ENCODE peak calls at places on chromosomes 6 and 20, in four cellular contexts. H is HFF-Myc, W is AG09319, D is endothelial cell. B is an unnamed sample.

GRCh38 chr6:162704001-162704400 is 23.6 kb downstream of the PRKN start:
- DNase-seq in H (no peak), W (no peak), D (no peak), B (no peak)

GRCh38 chr6:156832166-156832743 is 55.1 kb downstream of the ARID1B start:
- DNase-seq in H (no peak), W (peak), D (no peak), B (no peak)

GRCh38 chr6:153511896-153512496 is 380.9 kb upstream of the RGS17 start:
- DNase-seq in H (peak), W (no peak), D (peak), B (no peak)

GRCh38 chr6:89763550-89763949 is 56.0 kb downstream of the MDN1 start:
- DNase-seq in H (no peak), W (no peak), D (no peak), B (no peak)

GRCh38 chr6:70166088-70166958 is 136.6 kb downstream of the COL9A1 start:
- DNase-seq in H (peak), W (peak), D (peak), B (no peak)

GRCh38 chr6:150025201-150025917 is at the start of gene RAET1L:
- DNase-seq in H (peak), W (no peak), D (no peak), B (no peak)

GRCh38 chr6:92942549-92942948 is 476.8 kb downstream of the EPHA7 start:
- DNase-seq in H (no peak), W (no peak), D (no peak), B (no peak)

GRCh38 chr6:25157183-25157582 is 122.0 kb upstream of the CARMIL1 start:
- DNase-seq in H (no peak), W (no peak), D (no peak), B (no peak)

GRCh38 chr20:44035924-44036323 is 121.3 kb downstream of the TOX2 start:
- DNase-seq in H (no peak), W (no peak), D (no peak), B (peak)

GRCh38 chr6:17828149-17828548 is 121.4 kb upstream of the NUP153 start:
- DNase-seq in H (no peak), W (no peak), D (no peak), B (no peak)

GRCh38 chr6:116579143-116579542 is 7.8 kb downstream of the RWDD1 start:
- DNase-seq in H (no peak), W (no peak), D (no peak), B (no peak)

GRCh38 chr6:106508836-106509235 is 120.5 kb downstream of the RTN4IP1 start:
- DNase-seq in H (no peak), W (no peak), D (no peak), B (no peak)

GRCh38 chr20:25259358-25259757 is 11.5 kb downstream of the PYGB start:
- DNase-seq in H (no peak), W (no peak), D (no peak), B (no peak)

GRCh38 chr6:1082040-1082935 is 229.6 kb upstream of the FOXQ1 start:
- DNase-seq in H (peak), W (peak), D (no peak), B (no peak)

GRCh38 chr6:136593748-136594490 is 43.7 kb upstream of the MAP7 start:
- DNase-seq in H (peak), W (peak), D (no peak), B (no peak)

GRCh38 chr6:11241793-11242201 is 9.3 kb upstream of the NEDD9 start:
- DNase-seq in H (no peak), W (no peak), D (peak), B (no peak)

GRCh38 chr6:15843226-15843625 is 180.4 kb upstream of the DTNBP1 start:
- DNase-seq in H (no peak), W (no peak), D (no peak), B (no peak)

GRCh38 chr20:41983159-41983558 is 365.0 kb upstream of the CHD6 start:
- DNase-seq in H (no peak), W (no peak), D (no peak), B (peak)

GRCh38 chr6:135094403-135094821 is 39.8 kb upstream of the HBS1L start:
- DNase-seq in H (no peak), W (no peak), D (no peak), B (no peak)

GRCh38 chr6:26045046-26045938 is 41.9 kb upstream of the HFE start:
- DNase-seq in H (peak), W (peak), D (peak), B (no peak)

GRCh38 chr6:164753517-164753916 is 555.9 kb downstream of the C6orf118 start:
- DNase-seq in H (no peak), W (no peak), D (no peak), B (no peak)

GRCh38 chr6:27667651-27668441 is 194.9 kb upstream of the ZNF184 start:
- DNase-seq in H (no peak), W (no peak), D (no peak), B (no peak)

GRCh38 chr6:142926494-142927273 is 18.3 kb downstream of the HIVEP2 start:
- DNase-seq in H (no peak), W (no peak), D (peak), B (peak)

GRCh38 chr6:105879902-105880547 is 206.1 kb upstream of the PRDM1 start:
- DNase-seq in H (no peak), W (no peak), D (no peak), B (no peak)

GRCh38 chr20:43916073-43916874 is 1.6 kb downstream of the TOX2 start:
- DNase-seq in H (no peak), W (no peak), D (peak), B (no peak)

GRCh38 chr6:70375882-70376281 is 37.4 kb upstream of the FAM135A start:
- DNase-seq in H (no peak), W (no peak), D (no peak), B (no peak)

GRCh38 chr20:57663681-57664451 is 43.6 kb upstream of the ZBP1 start:
- DNase-seq in H (no peak), W (no peak), D (no peak), B (no peak)

GRCh38 chr20:9311132-9311531 is 203.3 kb upstream of the LAMP5 start:
- DNase-seq in H (no peak), W (no peak), D (no peak), B (no peak)

GRCh38 chr6:28710466-28711191 is 184.9 kb downstream of the GPX5 start:
- DNase-seq in H (peak), W (no peak), D (peak), B (no peak)

GRCh38 chr6:14068133-14068532 is 49.4 kb upstream of the CD83 start:
- DNase-seq in H (no peak), W (peak), D (no peak), B (no peak)

GRCh38 chr6:81696505-81696904 is 56.0 kb downstream of the TENT5A start:
- DNase-seq in H (no peak), W (no peak), D (no peak), B (no peak)

GRCh38 chr20:16170406-16170971 is 402.8 kb downstream of the KIF16B start:
- DNase-seq in H (no peak), W (no peak), D (no peak), B (no peak)
- TF ChIP-seq CTCF in H (no peak), W (no peak), D (no peak), B (no peak)

GRCh38 chr6:42086665-42087050 is 36.3 kb downstream of the TAF8 start:
- DNase-seq in H (no peak), W (no peak), D (no peak), B (no peak)

GRCh38 chr6:42083530-42083929 is 33.2 kb downstream of the TAF8 start:
- DNase-seq in H (no peak), W (no peak), D (no peak), B (no peak)

GRCh38 chr6:42088101-42088591 is 37.8 kb downstream of the TAF8 start:
- DNase-seq in H (no peak), W (no peak), D (no peak), B (no peak)

GRCh38 chr6:42084889-42085288 is 34.6 kb downstream of the TAF8 start:
- DNase-seq in H (no peak), W (no peak), D (no peak), B (no peak)

DNA sequence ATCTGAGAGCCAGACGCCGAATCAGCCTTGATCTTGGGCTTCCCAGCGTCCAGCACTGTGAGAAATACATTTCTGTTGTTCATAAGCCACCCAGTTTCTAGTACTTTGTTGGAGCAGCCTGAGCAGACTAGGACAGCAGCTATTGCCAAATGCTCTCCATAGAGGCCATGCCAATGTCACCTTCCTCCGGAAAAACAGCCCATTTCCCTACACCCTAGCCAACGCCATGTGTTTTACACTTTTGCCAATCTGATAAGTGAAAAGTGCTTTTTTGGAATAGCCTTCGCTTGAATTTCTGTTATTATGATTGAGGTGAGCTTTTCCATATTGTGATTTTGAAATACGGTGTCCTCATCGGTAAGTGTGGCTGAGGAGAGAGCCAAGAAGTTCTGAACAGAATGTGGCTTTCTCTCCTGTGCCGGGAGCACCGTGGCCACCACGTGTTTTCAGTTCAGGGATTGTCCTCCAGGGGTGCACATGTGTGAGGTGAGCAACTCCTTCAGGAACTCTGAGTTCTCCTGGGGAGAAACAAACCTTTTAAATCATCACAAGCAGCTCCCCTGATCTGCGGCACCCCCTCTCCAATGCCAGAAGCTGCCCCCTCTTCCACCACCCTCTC is 35.8 kb downstream of the TAF8 start:
- DNase-seq in H (no peak), W (no peak), D (no peak), B (no peak)
- TF ChIP-seq CTCF in H (peak), W (no peak), D (peak), B (peak)

DNA sequence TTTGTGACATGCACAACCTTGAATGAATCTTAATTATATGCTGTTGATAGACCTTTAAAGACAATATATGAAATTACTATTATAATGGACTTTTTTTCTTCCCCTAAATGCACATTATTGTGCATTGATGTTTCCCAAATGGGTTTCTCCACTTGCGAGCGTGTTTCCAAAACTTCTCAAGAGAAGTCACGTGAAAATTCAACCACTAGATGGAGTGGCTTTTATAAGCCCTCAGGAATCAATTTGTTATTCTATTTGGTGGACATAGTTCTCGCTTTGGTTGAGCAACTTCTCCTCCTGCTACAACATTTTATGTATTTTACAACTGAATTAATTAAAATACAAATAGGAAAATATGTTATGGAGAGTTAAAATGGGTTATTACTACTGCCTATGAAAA is 9.0 kb downstream of the CNR1 start:
- DNase-seq in H (no peak), W (no peak), D (no peak), B (no peak)
- TF ChIP-seq CTCF in H (no peak), W (no peak), D (no peak), B (no peak)

GRCh38 chr6:5998236-5998635 is 8.5 kb downstream of the NRN1 start:
- DNase-seq in H (no peak), W (no peak), D (no peak), B (no peak)

GRCh38 chr6:5996701-5997419 is 9.9 kb downstream of the NRN1 start:
- DNase-seq in H (no peak), W (no peak), D (peak), B (no peak)

GRCh38 chr6:5999688-6000608 is 6.8 kb downstream of the NRN1 start:
- DNase-seq in H (no peak), W (no peak), D (peak), B (no peak)

GRCh38 chr6:5997420-5998093 is 9.2 kb downstream of the NRN1 start:
- DNase-seq in H (no peak), W (no peak), D (peak), B (no peak)

GRCh38 chr6:5998741-5999687 is 7.7 kb downstream of the NRN1 start:
- DNase-seq in H (no peak), W (no peak), D (peak), B (no peak)
- TF ChIP-seq CTCF in H (peak), W (no peak), D (no peak), B (peak)

DNA sequence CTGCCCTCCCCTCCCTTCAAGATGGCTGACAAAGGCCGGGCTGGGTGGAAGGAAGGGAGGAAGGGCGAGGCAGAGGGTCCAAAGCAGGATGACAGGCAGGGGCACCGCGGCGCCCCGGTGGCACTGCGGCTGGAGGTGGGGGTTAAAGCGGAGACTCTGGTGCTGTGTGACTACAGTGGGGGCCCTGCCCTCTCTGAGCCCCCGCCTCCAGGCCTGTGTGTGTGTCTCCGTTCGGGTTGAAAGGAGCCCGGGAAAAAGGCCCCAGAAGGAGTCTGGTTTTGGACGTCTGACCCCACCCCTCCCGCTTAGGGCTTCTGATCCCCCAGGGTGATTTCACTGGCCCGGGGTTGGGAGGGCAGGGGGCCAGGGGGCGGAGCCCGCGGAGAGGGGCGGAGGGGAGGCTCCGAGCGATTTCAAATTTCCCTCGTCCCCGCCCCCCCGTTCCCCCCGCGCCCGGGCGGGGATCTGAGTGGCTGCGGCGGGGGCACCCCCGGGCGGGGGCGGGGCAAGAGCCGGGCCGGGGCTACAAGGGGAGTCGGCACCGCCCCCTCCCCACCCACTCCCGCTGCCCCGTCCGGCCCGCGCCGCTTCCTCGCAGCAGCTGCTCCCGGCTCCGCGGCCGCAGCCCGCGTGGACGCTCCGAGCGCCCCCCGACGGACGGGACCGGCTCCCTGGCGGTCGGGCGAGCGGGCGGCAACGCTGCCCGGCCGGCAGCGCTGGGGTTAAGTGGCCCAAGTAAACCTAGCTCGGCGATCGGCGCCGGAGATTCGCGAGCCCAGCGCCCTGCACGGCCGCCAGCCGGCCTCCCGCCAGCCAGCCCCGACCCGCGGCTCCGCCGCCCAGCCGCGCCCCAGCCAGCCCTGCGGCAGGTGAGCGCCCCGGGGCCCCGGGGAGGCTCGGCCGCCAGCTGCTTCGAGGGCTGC is at the start of gene DNMT3B:
- DNase-seq in H (no peak), W (no peak), D (peak), B (peak)
- TF ChIP-seq CTCF in H (no peak), W (no peak), D (peak), B (peak)

DNA sequence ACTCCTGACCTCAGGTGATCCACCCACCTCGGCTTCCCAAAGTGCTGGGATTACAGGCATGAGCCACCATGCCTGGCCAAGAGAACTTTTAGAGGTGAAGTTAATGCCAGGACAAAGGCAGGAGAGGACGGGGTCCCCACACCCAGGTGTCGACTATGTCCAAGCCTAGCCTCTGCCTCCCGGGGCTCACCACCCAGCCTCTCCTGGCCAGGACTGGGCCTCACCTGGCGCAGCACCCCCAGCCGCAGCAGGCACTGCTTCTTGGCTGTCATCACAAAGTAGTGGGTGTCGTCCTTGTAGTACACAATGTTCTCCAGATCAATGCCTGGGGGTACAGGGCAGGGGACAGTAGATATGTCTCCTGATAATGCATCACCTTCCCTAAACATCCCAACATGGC is 4.2 kb downstream of the MICAL1 start:
- DNase-seq in H (no peak), W (no peak), D (no peak), B (peak)
- TF ChIP-seq CTCF in H (no peak), W (no peak), D (no peak), B (no peak)

GRCh38 chr6:7787137-7787575 is 61.3 kb downstream of the BMP6 start:
- DNase-seq in H (no peak), W (peak), D (no peak), B (no peak)
- TF ChIP-seq CTCF in H (no peak), W (no peak), D (no peak), B (no peak)

GRCh38 chr6:30101939-30102700 is 10.8 kb downstream of the TRIM31 start:
- DNase-seq in H (peak), W (peak), D (peak), B (peak)
- TF ChIP-seq CTCF in H (no peak), W (peak), D (no peak), B (peak)

GRCh38 chr20:10701607-10702006 is 27.8 kb upstream of the JAG1 start:
- DNase-seq in H (no peak), W (no peak), D (no peak), B (no peak)

GRCh38 chr20:10699941-10700340 is 26.1 kb upstream of the JAG1 start:
- DNase-seq in H (no peak), W (no peak), D (no peak), B (no peak)

GRCh38 chr20:10699506-10699905 is 25.7 kb upstream of the JAG1 start:
- DNase-seq in H (no peak), W (no peak), D (no peak), B (no peak)

GRCh38 chr20:10696650-10697049 is 22.9 kb upstream of the JAG1 start:
- DNase-seq in H (no peak), W (no peak), D (no peak), B (no peak)
- TF ChIP-seq CTCF in H (peak), W (peak), D (peak), B (peak)